ENCODE peak calls at places on chromosomes 5 and 9, in six cellular contexts. One of them, this sample, is unnamed.

GRCh38 chr9:133614056-133614455 is 4.9 kb upstream of the FAM163B start:
- DNase-seq in body of pancreas: no peak
- DNase-seq in adipocyte: no peak
- DNase-seq in GM19239: no peak
- DNase-seq in head of caudate nucleus: no peak
- DNase-seq in cardiac muscle cell: no peak
- DNase-seq in this sample: no peak

GRCh38 chr5:56490971-56491468 is 257.9 kb upstream of the ANKRD55 start:
- DNase-seq in adipocyte: no peak
- DNase-seq in head of caudate nucleus: no peak
- DNase-seq in GM19239: no peak
- DNase-seq in body of pancreas: no peak
- DNase-seq in cardiac muscle cell: peak; percentile 58
- DNase-seq in this sample: no peak

GRCh38 chr5:137836997-137837396 is 30.7 kb upstream of the MYOT start:
- DNase-seq in GM19239: no peak
- DNase-seq in cardiac muscle cell: peak; percentile 59
- DNase-seq in head of caudate nucleus: no peak
- DNase-seq in body of pancreas: no peak
- DNase-seq in adipocyte: no peak
- DNase-seq in this sample: no peak

GRCh38 chr5:76999451-76999850 is 30.8 kb upstream of the AGGF1 start:
- DNase-seq in head of caudate nucleus: no peak
- DNase-seq in GM19239: no peak
- DNase-seq in body of pancreas: peak; percentile 4
- DNase-seq in cardiac muscle cell: peak; percentile 77
- DNase-seq in adipocyte: peak; percentile 61
- DNase-seq in this sample: no peak

GRCh38 chr9:90003046-90003355 is 398.2 kb downstream of the GADD45G start:
- DNase-seq in GM19239: no peak
- DNase-seq in cardiac muscle cell: no peak
- DNase-seq in head of caudate nucleus: peak; percentile 49
- DNase-seq in adipocyte: no peak
- DNase-seq in body of pancreas: no peak
- DNase-seq in this sample: peak; percentile 24

GRCh38 chr9:70156729-70157128 is 102.0 kb upstream of the SMC5 start:
- DNase-seq in body of pancreas: no peak
- DNase-seq in cardiac muscle cell: peak; percentile 19
- DNase-seq in head of caudate nucleus: no peak
- DNase-seq in GM19239: no peak
- DNase-seq in adipocyte: no peak
- DNase-seq in this sample: no peak

GRCh38 chr9:125889524-125890473 is 142.6 kb downstream of the PBX3 start:
- DNase-seq in cardiac muscle cell: peak; percentile 73
- DNase-seq in adipocyte: peak; percentile 75
- DNase-seq in head of caudate nucleus: peak; percentile 78
- DNase-seq in body of pancreas: peak; percentile 28
- DNase-seq in GM19239: peak; percentile 48
- DNase-seq in this sample: peak; percentile 59

GRCh38 chr9:15221746-15222145 is 85.3 kb downstream of the TTC39B start:
- DNase-seq in GM19239: no peak
- DNase-seq in cardiac muscle cell: no peak
- DNase-seq in body of pancreas: no peak
- DNase-seq in head of caudate nucleus: no peak
- DNase-seq in adipocyte: peak; percentile 69
- DNase-seq in this sample: no peak

GRCh38 chr5:11692636-11693035 is 211.6 kb downstream of the CTNND2 start:
- DNase-seq in head of caudate nucleus: no peak
- DNase-seq in GM19239: no peak
- DNase-seq in body of pancreas: no peak
- DNase-seq in cardiac muscle cell: no peak
- DNase-seq in adipocyte: no peak
- DNase-seq in this sample: no peak

GRCh38 chr5:40399349-40399748 is 280.4 kb upstream of the PTGER4 start:
- DNase-seq in adipocyte: peak; percentile 70
- DNase-seq in head of caudate nucleus: no peak
- DNase-seq in GM19239: no peak
- DNase-seq in cardiac muscle cell: no peak
- DNase-seq in body of pancreas: no peak
- DNase-seq in this sample: no peak

GRCh38 chr5:75322066-75322465 is 15.0 kb upstream of the HMGCR start:
- DNase-seq in head of caudate nucleus: no peak
- DNase-seq in body of pancreas: no peak
- DNase-seq in GM19239: no peak
- DNase-seq in adipocyte: no peak
- DNase-seq in cardiac muscle cell: no peak
- DNase-seq in this sample: no peak

GRCh38 chr5:91225848-91226686 is 157.1 kb downstream of the ARRDC3 start:
- DNase-seq in adipocyte: no peak
- DNase-seq in cardiac muscle cell: no peak
- DNase-seq in GM19239: peak; percentile 15
- DNase-seq in body of pancreas: peak; percentile 67
- DNase-seq in head of caudate nucleus: no peak
- DNase-seq in this sample: no peak

GRCh38 chr9:95140821-95141220 is 176.7 kb downstream of the FANCC start:
- DNase-seq in cardiac muscle cell: no peak
- DNase-seq in body of pancreas: no peak
- DNase-seq in head of caudate nucleus: no peak
- DNase-seq in GM19239: no peak
- DNase-seq in adipocyte: no peak
- DNase-seq in this sample: no peak

This sample was measured in nucleus accumbens.